ENCODE peak calls at places on chromosome 1, in four cellular contexts. M is posterior cingulate gyrus, E is stromal cell of bone marrow, D is left cardiac atrium. F is an unnamed sample.

GRCh38 chr1:192747942-192748341 is 60.9 kb upstream of the RGS2 start:
- DNase-seq in M (no peak), E (peak; percentile 16), D (no peak), F (no peak)

GRCh38 chr1:2310332-2311183 is 80.8 kb downstream of the MORN1 start:
- DNase-seq in E (no peak), D (no peak), M (no peak), F (peak; percentile 46)

GRCh38 chr1:160777486-160778089 is 18.4 kb upstream of the LY9 start:
- DNase-seq in D (no peak), E (no peak), M (no peak), F (peak; percentile 17)

GRCh38 chr1:199182151-199182843 is 543.5 kb downstream of the PTPRC start:
- DNase-seq in M (no peak), E (no peak), D (no peak), F (no peak)

GRCh38 chr1:27689423-27690173 is 17.6 kb upstream of the IFI6 start:
- DNase-seq in D (no peak), M (no peak), E (peak; percentile 54), F (no peak)

GRCh38 chr1:187877220-187877619 is 1048.5 kb downstream of the PLA2G4A start:
- DNase-seq in M (no peak), E (no peak), D (no peak), F (no peak)

GRCh38 chr1:110239491-110240430 is 29.6 kb downstream of the KCNC4 start:
- DNase-seq in M (no peak), E (no peak), D (no peak), F (no peak)

GRCh38 chr1:200206340-200206739 is 178.8 kb downstream of the NR5A2 start:
- DNase-seq in M (no peak), E (peak; percentile 50), D (no peak), F (peak; percentile 34)

GRCh38 chr1:174659823-174660222 is 212.1 kb downstream of the GPR52 start:
- DNase-seq in M (no peak), D (no peak), E (peak; percentile 10), F (peak; percentile 65)

GRCh38 chr1:20555025-20555757 is 2.8 kb downstream of the FAM43B start:
- DNase-seq in E (no peak), D (peak; percentile 49), M (no peak), F (no peak)